ENCODE peak calls at places on chromosomes 16 and 17, in ten cellular contexts. R is transverse colon, C is left lung, H is ascending aorta, U is esophagus squamous epithelium, M is heart left ventricle, S is OCI-LY7, I is left ventricle myocardium inferior, Q is ovary, Z is breast epithelium. B is an unnamed sample.

GRCh38 chr16:89721644-89722391 is 481 bp downstream of the ZNF276 start:
- DNase-seq in U (no peak), C (peak; percentile 86), H (peak; percentile 84), M (peak; percentile 90), I (peak; percentile 69), Q (no peak), S (peak; percentile 78), Z (no peak), R (peak; percentile 83), B (peak; percentile 61)

GRCh38 chr16:12141073-12141472 is 164.5 kb downstream of the SNX29 start:
- DNase-seq in U (no peak), Q (no peak), Z (no peak), M (no peak), H (no peak), S (no peak), I (no peak), C (no peak), R (no peak), B (no peak)

GRCh38 chr17:29933379-29933778 is 3.4 kb upstream of the SSH2 start:
- DNase-seq in U (no peak), R (no peak), S (no peak), H (no peak), C (no peak), I (no peak), Q (no peak), Z (no peak), M (no peak), B (no peak)

GRCh38 chr16:79213214-79213613 is 387.3 kb downstream of the MAF start:
- DNase-seq in M (no peak), C (no peak), H (no peak), U (no peak), Z (no peak), I (no peak), Q (no peak), R (peak; percentile 17), S (no peak), B (no peak)

GRCh38 chr17:72407336-72408121 is 286.7 kb downstream of the SOX9 start:
- DNase-seq in H (peak; percentile 67), R (peak; percentile 77), Q (peak; percentile 28), M (no peak), Z (peak; percentile 92), U (no peak), I (peak; percentile 22), C (peak; percentile 75), S (peak; percentile 58), B (peak; percentile 21)

GRCh38 chr17:45834471-45835396 is 9.9 kb upstream of the SPPL2C start:
- DNase-seq in R (no peak), Q (no peak), U (no peak), S (no peak), C (no peak), M (peak; percentile 48), H (no peak), I (no peak), Z (no peak), B (no peak)

GRCh38 chr17:4332296-4332970 is 34.0 kb downstream of the UBE2G1 start:
- DNase-seq in Z (no peak), R (no peak), H (no peak), U (no peak), I (no peak), S (no peak), M (no peak), C (no peak), Q (no peak), B (no peak)

GRCh38 chr17:49210158-49211029 is at the start of the genes ABI3 and GNGT2:
- DNase-seq in S (peak; percentile 94), M (peak; percentile 69), Z (no peak), R (peak; percentile 70), H (peak; percentile 67), I (peak; percentile 36), U (no peak), C (peak; percentile 58), Q (peak; percentile 39), B (peak; percentile 41)

GRCh38 chr16:86531193-86531550 is 20.8 kb downstream of the FOXF1 start:
- DNase-seq in H (no peak), S (no peak), I (peak; percentile 67), Q (peak; percentile 87), R (peak; percentile 52), C (no peak), Z (no peak), U (no peak), M (peak; percentile 77), B (peak; percentile 50)

GRCh38 chr17:28871056-28871579 is 16.3 kb downstream of the ERAL1 start:
- DNase-seq in C (no peak), H (no peak), I (no peak), Z (no peak), Q (no peak), U (no peak), S (peak; percentile 82), M (peak; percentile 25), R (no peak), B (no peak)

GRCh38 chr17:9226794-9227135 is 205.5 kb downstream of the NTN1 start:
- DNase-seq in I (no peak), U (no peak), H (no peak), M (peak; percentile 40), Q (no peak), C (no peak), S (no peak), Z (no peak), R (no peak), B (no peak)

GRCh38 chr16:23836078-23836403 is 258 bp downstream of the PRKCB start:
- DNase-seq in M (peak; percentile 62), Q (no peak), Z (no peak), I (no peak), S (no peak), R (no peak), C (no peak), U (no peak), H (no peak), B (no peak)
- H3K27ac ChIP-seq in M (no peak overlapping the region), Q (no peak overlapping the region), Z (no peak overlapping the region), I (no peak overlapping the region), S (peak overlapping the region; percentile 18), R (peak overlapping the region; percentile 53), C (no peak overlapping the region), U (no peak overlapping the region), H (no peak overlapping the region), B (no peak overlapping the region)

GRCh38 chr17:19551148-19551547 is 17.5 kb downstream of the SLC47A1 start:
- DNase-seq in R (no peak), Z (no peak), C (no peak), I (no peak), M (no peak), Q (no peak), U (no peak), S (no peak), H (no peak), B (no peak)

GRCh38 chr17:19542247-19542646 is 8.6 kb downstream of the SLC47A1 start:
- DNase-seq in U (no peak), I (no peak), S (no peak), M (no peak), Z (no peak), H (no peak), Q (no peak), C (no peak), R (no peak), B (no peak)

GRCh38 chr17:19549746-19550623 is 16.3 kb downstream of the SLC47A1 start:
- DNase-seq in C (no peak), Q (no peak), Z (no peak), H (no peak), U (no peak), I (no peak), R (no peak), M (no peak), S (no peak), B (no peak)

GRCh38 chr17:19544366-19544765 is 10.7 kb downstream of the SLC47A1 start:
- DNase-seq in Z (no peak), C (no peak), Q (no peak), R (no peak), I (no peak), H (no peak), S (no peak), U (no peak), M (no peak), B (no peak)

GRCh38 chr17:19546289-19547065 is 12.8 kb downstream of the SLC47A1 start:
- DNase-seq in Z (no peak), M (no peak), U (no peak), Q (no peak), C (peak; percentile 56), S (peak; percentile 38), H (no peak), R (peak; percentile 55), I (peak; percentile 44), B (peak; percentile 41)
- TF ChIP-seq CTCF in Z (no peak), M (peak; percentile 22), U (peak; percentile 16), Q (no peak), C (no peak), S (peak; percentile 66), H (peak; percentile 34), R (peak; percentile 31), I (peak; percentile 48), B (peak; percentile 17)

GRCh38 chr17:74214642-74215331 is 1.4 kb downstream of the TTYH2 start:
- DNase-seq in I (peak; percentile 44), C (no peak), R (no peak), H (no peak), S (no peak), Z (no peak), Q (no peak), M (no peak), U (no peak), B (peak; percentile 54)
- H3K27ac ChIP-seq in I (peak overlapping the region; percentile 93), C (no peak overlapping the region), R (no peak overlapping the region), H (peak overlapping the region; percentile 51), S (no peak overlapping the region), Z (no peak overlapping the region), Q (peak overlapping the region; percentile 76), M (peak overlapping the region; percentile 90), U (no peak overlapping the region), B (peak overlapping the region; percentile 88)

GRCh38 chr16:88060524-88061219 is 109.4 kb downstream of the BANP start:
- DNase-seq in M (peak; percentile 49), S (no peak), I (no peak), Z (no peak), R (no peak), H (no peak), U (no peak), C (no peak), Q (no peak), B (no peak)

GRCh38 chr16:88061346-88062110 is 110.3 kb downstream of the BANP start:
- DNase-seq in C (no peak), Q (no peak), U (no peak), H (no peak), Z (no peak), I (no peak), S (no peak), M (peak; percentile 15), R (no peak), B (no peak)

GRCh38 chr16:88063201-88063773 is 112.1 kb downstream of the BANP start:
- DNase-seq in C (peak; percentile 54), Z (no peak), S (no peak), M (peak; percentile 65), Q (peak; percentile 70), R (no peak), H (no peak), I (peak; percentile 44), U (no peak), B (peak; percentile 27)

GRCh38 chr16:88064011-88064888 is 113.0 kb downstream of the BANP start:
- DNase-seq in Q (no peak), Z (no peak), I (peak; percentile 8), R (no peak), C (no peak), U (no peak), S (no peak), H (no peak), M (peak; percentile 40), B (no peak)

GRCh38 chr16:88062341-88062861 is 111.2 kb downstream of the BANP start:
- DNase-seq in M (peak; percentile 60), Q (peak; percentile 47), I (peak; percentile 44), C (no peak), R (no peak), Z (no peak), S (no peak), U (no peak), H (peak; percentile 81), B (no peak)
- TF ChIP-seq CTCF in M (no peak), Q (no peak), I (no peak), C (no peak), R (no peak), Z (no peak), S (no peak), U (no peak), H (no peak), B (no peak)